ENCODE peak calls at places on chromosomes 12 and 14, in ten cellular contexts. I is ovary; C is activated naive CD4-positive, alpha-beta T cell treated with anti-CD3 and anti-CD28 coated beads for 36 hours; K is adrenal gland; O is lower lobe of right lung; A is EL; T is dorsolateral prefrontal cortex; L is RCC 7860; D is kidney epithelial cell; P is IMR-90. W is an unnamed sample.

GRCh38 chr12:122449317-122449716 is 26.8 kb upstream of the CLIP1 start:
- DNase-seq in I (no peak), C (peak; percentile 38), K (no peak), O (no peak), A (peak; percentile 87), T (no peak), L (peak; percentile 49), D (peak; percentile 42), P (peak; percentile 95), W (peak; percentile 48)

GRCh38 chr12:110636516-110636915 is 22.6 kb downstream of the TCTN1 start:
- DNase-seq in I (no peak), C (no peak), K (no peak), O (no peak), A (no peak), T (no peak), L (peak; percentile 29), D (no peak), P (no peak), W (no peak)

GRCh38 chr12:128830505-128830893 is 6.7 kb upstream of the SLC15A4 start:
- DNase-seq in I (no peak), C (no peak), K (no peak), O (no peak), A (no peak), T (no peak), L (no peak), D (no peak), P (no peak), W (no peak)

GRCh38 chr14:96095581-96096476 is 56.7 kb downstream of the C14orf132 start:
- DNase-seq in I (no peak), C (no peak), K (no peak), O (no peak), A (peak; percentile 88), T (no peak), L (no peak), D (no peak), P (peak; percentile 92), W (peak; percentile 88)

GRCh38 chr14:77505031-77505430 is 6.4 kb upstream of the ISM2 start:
- DNase-seq in I (no peak), C (no peak), K (no peak), O (no peak), A (no peak), T (no peak), L (no peak), D (no peak), P (no peak), W (no peak)

GRCh38 chr12:49341777-49342065 is 4.7 kb upstream of the C1QL4 start:
- DNase-seq in I (no peak), C (no peak), K (no peak), O (no peak), A (no peak), T (no peak), L (no peak), D (no peak), P (no peak), W (no peak)

GRCh38 chr14:65465584-65465983 is 53.1 kb downstream of the FUT8 start:
- DNase-seq in I (no peak), C (no peak), K (no peak), O (no peak), A (no peak), T (no peak), L (no peak), D (no peak), P (no peak), W (no peak)

GRCh38 chr12:42097971-42098370 is 46.7 kb downstream of the GXYLT1 start:
- DNase-seq in I (no peak), C (peak; percentile 23), K (no peak), O (no peak), A (no peak), T (no peak), L (no peak), D (no peak), P (no peak), W (no peak)